ENCODE peak calls at places on chromosome 5, in eight cellular contexts. One of them, this sample, is unnamed.

GRCh38 chr5:20276959-20277263 is 288.9 kb upstream of the CDH18 start:
- DNase-seq in GM12865: no peak
- DNase-seq in activated T-cell treated with anti-CD3 and anti-CD28 coated beads for 48 hours: no peak
- DNase-seq in cardiac septum: no peak
- DNase-seq in activated gamma-delta T cell treated with Interleukin-2 at 50 U/mL for 16 hours: no peak
- DNase-seq in HTR-8/SVneo: no peak
- DNase-seq in pons: no peak
- DNase-seq in cardiac fibroblast: no peak
- DNase-seq in this sample: no peak

GRCh38 chr5:120683580-120683979 is 219.5 kb downstream of the PRR16 start:
- DNase-seq in GM12865: no peak
- DNase-seq in activated T-cell treated with anti-CD3 and anti-CD28 coated beads for 48 hours: no peak
- DNase-seq in cardiac septum: no peak
- DNase-seq in activated gamma-delta T cell treated with Interleukin-2 at 50 U/mL for 16 hours: no peak
- DNase-seq in HTR-8/SVneo: no peak
- DNase-seq in pons: no peak
- DNase-seq in cardiac fibroblast: no peak
- DNase-seq in this sample: no peak

GRCh38 chr5:142396436-142396835 is 71.6 kb upstream of the SPRY4 start:
- DNase-seq in GM12865: no peak
- DNase-seq in activated T-cell treated with anti-CD3 and anti-CD28 coated beads for 48 hours: no peak
- DNase-seq in cardiac septum: no peak
- DNase-seq in activated gamma-delta T cell treated with Interleukin-2 at 50 U/mL for 16 hours: no peak
- DNase-seq in HTR-8/SVneo: no peak
- DNase-seq in pons: no peak
- DNase-seq in cardiac fibroblast: no peak
- DNase-seq in this sample: no peak

GRCh38 chr5:78691073-78691960 is 42.7 kb upstream of the LHFPL2 start:
- DNase-seq in GM12865: no peak
- DNase-seq in activated T-cell treated with anti-CD3 and anti-CD28 coated beads for 48 hours: no peak
- DNase-seq in cardiac septum: no peak
- DNase-seq in activated gamma-delta T cell treated with Interleukin-2 at 50 U/mL for 16 hours: no peak
- DNase-seq in HTR-8/SVneo: no peak
- DNase-seq in pons: no peak
- DNase-seq in cardiac fibroblast: no peak
- DNase-seq in this sample: no peak

GRCh38 chr5:125202353-125202752 is 455.9 kb upstream of the ZNF608 start:
- DNase-seq in GM12865: no peak
- DNase-seq in activated T-cell treated with anti-CD3 and anti-CD28 coated beads for 48 hours: no peak
- DNase-seq in cardiac septum: no peak
- DNase-seq in activated gamma-delta T cell treated with Interleukin-2 at 50 U/mL for 16 hours: no peak
- DNase-seq in HTR-8/SVneo: no peak
- DNase-seq in pons: no peak
- DNase-seq in cardiac fibroblast: no peak
- DNase-seq in this sample: no peak

GRCh38 chr5:113171520-113171919 is 194.9 kb downstream of the DCP2 start:
- DNase-seq in GM12865: no peak
- DNase-seq in activated T-cell treated with anti-CD3 and anti-CD28 coated beads for 48 hours: no peak
- DNase-seq in cardiac septum: no peak
- DNase-seq in activated gamma-delta T cell treated with Interleukin-2 at 50 U/mL for 16 hours: no peak
- DNase-seq in HTR-8/SVneo: no peak
- DNase-seq in pons: no peak
- DNase-seq in cardiac fibroblast: no peak
- DNase-seq in this sample: no peak

GRCh38 chr5:37668524-37669047 is 171.3 kb downstream of the GDNF start:
- DNase-seq in GM12865: no peak
- DNase-seq in activated T-cell treated with anti-CD3 and anti-CD28 coated beads for 48 hours: no peak
- DNase-seq in cardiac septum: no peak
- DNase-seq in activated gamma-delta T cell treated with Interleukin-2 at 50 U/mL for 16 hours: no peak
- DNase-seq in HTR-8/SVneo: peak
- DNase-seq in pons: no peak
- DNase-seq in cardiac fibroblast: peak
- DNase-seq in this sample: no peak

GRCh38 chr5:89255845-89256463 is 373.0 kb upstream of the MEF2C start:
- DNase-seq in GM12865: peak
- DNase-seq in activated T-cell treated with anti-CD3 and anti-CD28 coated beads for 48 hours: no peak
- DNase-seq in cardiac septum: no peak
- DNase-seq in activated gamma-delta T cell treated with Interleukin-2 at 50 U/mL for 16 hours: no peak
- DNase-seq in HTR-8/SVneo: no peak
- DNase-seq in pons: no peak
- DNase-seq in cardiac fibroblast: peak
- DNase-seq in this sample: peak

GRCh38 chr5:176781638-176782570 is 28.5 kb upstream of the UNC5A start:
- DNase-seq in GM12865: no peak
- DNase-seq in activated T-cell treated with anti-CD3 and anti-CD28 coated beads for 48 hours: no peak
- DNase-seq in cardiac septum: peak
- DNase-seq in activated gamma-delta T cell treated with Interleukin-2 at 50 U/mL for 16 hours: no peak
- DNase-seq in HTR-8/SVneo: no peak
- DNase-seq in pons: no peak
- DNase-seq in cardiac fibroblast: peak
- DNase-seq in this sample: no peak

GRCh38 chr5:172798422-172799215 is 27.6 kb upstream of the DUSP1 start:
- DNase-seq in GM12865: no peak
- DNase-seq in activated T-cell treated with anti-CD3 and anti-CD28 coated beads for 48 hours: no peak
- DNase-seq in cardiac septum: peak
- DNase-seq in activated gamma-delta T cell treated with Interleukin-2 at 50 U/mL for 16 hours: no peak
- DNase-seq in HTR-8/SVneo: peak
- DNase-seq in pons: peak
- DNase-seq in cardiac fibroblast: peak
- DNase-seq in this sample: no peak

GRCh38 chr5:1747079-1747802 is 52.4 kb downstream of the MRPL36 start:
- DNase-seq in GM12865: no peak
- DNase-seq in activated T-cell treated with anti-CD3 and anti-CD28 coated beads for 48 hours: no peak
- DNase-seq in cardiac septum: no peak
- DNase-seq in activated gamma-delta T cell treated with Interleukin-2 at 50 U/mL for 16 hours: no peak
- DNase-seq in HTR-8/SVneo: no peak
- DNase-seq in pons: no peak
- DNase-seq in cardiac fibroblast: no peak
- DNase-seq in this sample: no peak

GRCh38 chr5:80117446-80117845 is 82.3 kb downstream of the THBS4 start:
- DNase-seq in GM12865: no peak
- DNase-seq in activated T-cell treated with anti-CD3 and anti-CD28 coated beads for 48 hours: no peak
- DNase-seq in cardiac septum: no peak
- DNase-seq in activated gamma-delta T cell treated with Interleukin-2 at 50 U/mL for 16 hours: no peak
- DNase-seq in HTR-8/SVneo: no peak
- DNase-seq in pons: no peak
- DNase-seq in cardiac fibroblast: no peak
- DNase-seq in this sample: peak

GRCh38 chr5:43038523-43038989 is 1.6 kb downstream of the ANXA2R start:
- DNase-seq in GM12865: peak
- DNase-seq in activated T-cell treated with anti-CD3 and anti-CD28 coated beads for 48 hours: no peak
- DNase-seq in cardiac septum: no peak
- DNase-seq in activated gamma-delta T cell treated with Interleukin-2 at 50 U/mL for 16 hours: no peak
- DNase-seq in HTR-8/SVneo: no peak
- DNase-seq in pons: no peak
- DNase-seq in cardiac fibroblast: no peak
- DNase-seq in this sample: no peak

GRCh38 chr5:103021310-103021709 is 98.6 kb downstream of the GIN1 start:
- DNase-seq in GM12865: peak
- DNase-seq in activated T-cell treated with anti-CD3 and anti-CD28 coated beads for 48 hours: no peak
- DNase-seq in cardiac septum: no peak
- DNase-seq in activated gamma-delta T cell treated with Interleukin-2 at 50 U/mL for 16 hours: no peak
- DNase-seq in HTR-8/SVneo: no peak
- DNase-seq in pons: no peak
- DNase-seq in cardiac fibroblast: peak
- DNase-seq in this sample: no peak

GRCh38 chr5:87579678-87580077 is 166.9 kb upstream of the CCNH start:
- DNase-seq in GM12865: peak
- DNase-seq in activated T-cell treated with anti-CD3 and anti-CD28 coated beads for 48 hours: no peak
- DNase-seq in cardiac septum: no peak
- DNase-seq in activated gamma-delta T cell treated with Interleukin-2 at 50 U/mL for 16 hours: no peak
- DNase-seq in HTR-8/SVneo: no peak
- DNase-seq in pons: no peak
- DNase-seq in cardiac fibroblast: no peak
- DNase-seq in this sample: no peak

This sample was measured in foreskin melanocyte.